ENCODE peak calls at places on chromosomes 3 and 15, in seven cellular contexts. Y, X, H, L, S, N and F are unnamed samples.

GRCh38 chr3:44995142-44995770 is 19.2 kb downstream of the EXOSC7 start:
- DNase-seq in Y (peak), X (peak), H (no peak), L (no peak), S (no peak), N (peak), F (no peak)

GRCh38 chr15:77907824-77908751 is 169.4 kb downstream of the TBC1D2B start:
- DNase-seq in Y (no peak), X (peak), H (no peak), L (no peak), S (no peak), N (peak), F (peak)

GRCh38 chr3:188439080-188439479 is 285.1 kb downstream of the LPP start:
- DNase-seq in Y (no peak), X (no peak), H (no peak), L (no peak), S (no peak), N (no peak), F (no peak)

GRCh38 chr15:77039817-77040216 is 31.1 kb downstream of the TSPAN3 start:
- DNase-seq in Y (no peak), X (no peak), H (no peak), L (no peak), S (no peak), N (no peak), F (no peak)

GRCh38 chr15:78211189-78211921 is 23.0 kb downstream of the ACSBG1 start:
- DNase-seq in Y (no peak), X (no peak), H (no peak), L (no peak), S (no peak), N (no peak), F (no peak)

GRCh38 chr3:126447456-126448106 is 28.1 kb downstream of the ZXDC start:
- DNase-seq in Y (no peak), X (no peak), H (no peak), L (no peak), S (no peak), N (peak), F (no peak)

GRCh38 chr15:74202461-74203401 is at the start of gene STRA6:
- DNase-seq in Y (no peak), X (peak), H (peak), L (no peak), S (peak), N (no peak), F (no peak)

GRCh38 chr15:58742424-58743160 is 6.9 kb downstream of the ADAM10 start:
- DNase-seq in Y (no peak), X (no peak), H (no peak), L (no peak), S (no peak), N (peak), F (no peak)

GRCh38 chr3:50269977-50270413 is 1.0 kb downstream of the SEMA3B start:
- DNase-seq in Y (no peak), X (no peak), H (no peak), L (no peak), S (peak), N (peak), F (no peak)

GRCh38 chr3:157045238-157045860 is 114.6 kb downstream of the CCNL1 start:
- DNase-seq in Y (peak), X (no peak), H (no peak), L (no peak), S (no peak), N (no peak), F (no peak)

GRCh38 chr3:53775834-53776251 is 70.4 kb downstream of the CHDH start:
- DNase-seq in Y (no peak), X (no peak), H (no peak), L (no peak), S (peak), N (no peak), F (no peak)

GRCh38 chr3:32309653-32310242 is 71.3 kb downstream of the CMTM8 start:
- DNase-seq in Y (no peak), X (no peak), H (no peak), L (no peak), S (no peak), N (no peak), F (no peak)

GRCh38 chr3:106088899-106089298 is 220.1 kb upstream of the CBLB start:
- DNase-seq in Y (no peak), X (no peak), H (no peak), L (no peak), S (no peak), N (no peak), F (no peak)

GRCh38 chr3:185645596-185646381 is 59.7 kb downstream of the SENP2 start:
- DNase-seq in Y (no peak), X (peak), H (no peak), L (no peak), S (no peak), N (no peak), F (peak)

GRCh38 chr3:107421170-107421792 is 44.0 kb downstream of the CCDC54 start:
- DNase-seq in Y (no peak), X (no peak), H (no peak), L (peak), S (peak), N (peak), F (no peak)

GRCh38 chr3:135736740-135737139 is 228.8 kb upstream of the PPP2R3A start:
- DNase-seq in Y (no peak), X (peak), H (no peak), L (no peak), S (peak), N (peak), F (no peak)

GRCh38 chr15:74377831-74378766 is 10.7 kb upstream of the CYP11A1 start:
- DNase-seq in Y (no peak), X (no peak), H (no peak), L (no peak), S (no peak), N (no peak), F (peak)

GRCh38 chr3:160055659-160056058 is 67.0 kb downstream of the IL12A start:
- DNase-seq in Y (no peak), X (no peak), H (no peak), L (no peak), S (no peak), N (no peak), F (no peak)

GRCh38 chr15:78067328-78068241 is 9.9 kb downstream of the TBC1D2B start:
- DNase-seq in Y (no peak), X (peak), H (no peak), L (no peak), S (no peak), N (no peak), F (no peak)

GRCh38 chr15:83940136-83940535 is 286.2 kb downstream of the ADAMTSL3 start:
- DNase-seq in Y (no peak), X (no peak), H (no peak), L (no peak), S (no peak), N (no peak), F (no peak)

GRCh38 chr3:129277829-129278271 is 820 bp upstream of the HMCES start:
- DNase-seq in Y (no peak), X (peak), H (no peak), L (no peak), S (no peak), N (peak), F (peak)

GRCh38 chr15:73809728-73810501 is 56.8 kb upstream of the INSYN1 start:
- DNase-seq in Y (no peak), X (peak), H (no peak), L (no peak), S (peak), N (no peak), F (no peak)

GRCh38 chr15:62582580-62582979 is 417.5 kb upstream of the C2CD4B start:
- DNase-seq in Y (no peak), X (no peak), H (no peak), L (no peak), S (no peak), N (no peak), F (no peak)

GRCh38 chr15:84911879-84912660 is 27.6 kb downstream of the SLC28A1 start:
- DNase-seq in Y (peak), X (peak), H (no peak), L (no peak), S (peak), N (peak), F (no peak)

GRCh38 chr15:31434418-31435255 is 108.0 kb downstream of the KLF13 start:
- DNase-seq in Y (peak), X (no peak), H (no peak), L (no peak), S (peak), N (peak), F (no peak)

GRCh38 chr3:42264399-42265058 is 1.5 kb downstream of the CCK start:
- DNase-seq in Y (no peak), X (no peak), H (no peak), L (no peak), S (no peak), N (peak), F (no peak)

GRCh38 chr15:61749169-61749568 is 311.1 kb downstream of the VPS13C start:
- DNase-seq in Y (no peak), X (no peak), H (no peak), L (no peak), S (peak), N (no peak), F (no peak)

GRCh38 chr3:25903371-25903770 is 113.5 kb downstream of the OXSM start:
- DNase-seq in Y (no peak), X (no peak), H (no peak), L (no peak), S (no peak), N (no peak), F (peak)

GRCh38 chr3:133506215-133506901 is 67.1 kb upstream of the CDV3 start:
- DNase-seq in Y (no peak), X (no peak), H (no peak), L (no peak), S (no peak), N (no peak), F (no peak)

GRCh38 chr3:194485876-194486539 is 794 bp downstream of the ATP13A3 start:
- DNase-seq in Y (peak), X (peak), H (peak), L (no peak), S (no peak), N (peak), F (no peak)

GRCh38 chr15:52290800-52291199 is 4.8 kb downstream of the MYO5C start:
- DNase-seq in Y (no peak), X (no peak), H (no peak), L (no peak), S (no peak), N (no peak), F (no peak)

GRCh38 chr15:52290329-52290728 is 5.3 kb downstream of the MYO5C start:
- DNase-seq in Y (no peak), X (no peak), H (no peak), L (no peak), S (no peak), N (no peak), F (no peak)

GRCh38 chr15:52291204-52291603 is 4.4 kb downstream of the MYO5C start:
- DNase-seq in Y (no peak), X (no peak), H (no peak), L (no peak), S (no peak), N (no peak), F (no peak)

GRCh38 chr15:52294881-52295420 is 653 bp downstream of the MYO5C start:
- DNase-seq in Y (no peak), X (no peak), H (no peak), L (no peak), S (no peak), N (no peak), F (no peak)

DNA sequence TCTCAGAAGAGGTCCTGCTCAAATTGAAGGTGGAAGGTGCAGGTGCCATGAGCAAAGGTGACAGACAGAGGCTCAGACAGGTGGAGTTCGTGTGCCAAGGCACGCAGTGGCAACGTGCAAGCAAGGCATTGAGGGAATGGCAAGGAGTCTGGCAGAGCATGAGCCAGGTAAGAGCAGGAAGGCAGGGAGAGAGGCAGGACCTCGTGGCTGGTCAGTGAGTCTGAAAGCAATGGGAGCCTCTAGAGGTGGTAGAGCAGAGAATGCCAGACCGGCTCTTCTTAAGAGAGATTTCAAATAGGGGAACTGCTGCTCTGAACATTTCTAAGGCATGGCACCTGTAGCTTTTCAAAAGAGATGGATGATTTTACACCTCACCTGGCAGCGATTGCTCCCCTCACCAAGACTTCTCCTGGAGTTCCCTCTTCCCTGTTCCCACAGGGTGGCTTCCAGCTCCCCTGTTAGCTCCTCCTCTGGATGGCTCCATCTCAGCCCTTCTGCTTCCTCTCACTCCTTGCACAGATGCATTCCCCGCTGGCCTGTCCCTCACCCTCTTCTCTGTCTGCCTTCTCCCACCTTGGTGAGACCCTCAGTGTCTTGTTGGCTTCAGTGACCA is 2.7 kb downstream of the MYO5C start:
- DNase-seq in Y (no peak), X (no peak), H (no peak), L (no peak), S (no peak), N (no peak), F (no peak)
- TF ChIP-seq CTCF in Y (no peak), X (no peak), H (no peak), L (no peak), S (no peak), N (no peak), F (no peak)

GRCh38 chr3:54870423-54870822 is 57.4 kb downstream of the LRTM1 start:
- DNase-seq in Y (peak), X (no peak), H (no peak), L (no peak), S (peak), N (peak), F (no peak)
- TF ChIP-seq CTCF in Y (peak), X (peak), H (peak), L (peak), S (peak), N (peak), F (peak)

GRCh38 chr3:52380023-52380422 is 63.9 kb downstream of the DNAH1 start:
- DNase-seq in Y (no peak), X (no peak), H (no peak), L (no peak), S (no peak), N (no peak), F (no peak)

GRCh38 chr3:52373676-52374075 is 57.6 kb downstream of the DNAH1 start:
- DNase-seq in Y (no peak), X (no peak), H (no peak), L (no peak), S (no peak), N (peak), F (no peak)

GRCh38 chr3:52379610-52380009 is 63.5 kb downstream of the DNAH1 start:
- DNase-seq in Y (no peak), X (no peak), H (no peak), L (no peak), S (no peak), N (no peak), F (no peak)

GRCh38 chr3:52372822-52373504 is 56.8 kb downstream of the DNAH1 start:
- DNase-seq in Y (no peak), X (no peak), H (no peak), L (no peak), S (no peak), N (no peak), F (peak)

DNA sequence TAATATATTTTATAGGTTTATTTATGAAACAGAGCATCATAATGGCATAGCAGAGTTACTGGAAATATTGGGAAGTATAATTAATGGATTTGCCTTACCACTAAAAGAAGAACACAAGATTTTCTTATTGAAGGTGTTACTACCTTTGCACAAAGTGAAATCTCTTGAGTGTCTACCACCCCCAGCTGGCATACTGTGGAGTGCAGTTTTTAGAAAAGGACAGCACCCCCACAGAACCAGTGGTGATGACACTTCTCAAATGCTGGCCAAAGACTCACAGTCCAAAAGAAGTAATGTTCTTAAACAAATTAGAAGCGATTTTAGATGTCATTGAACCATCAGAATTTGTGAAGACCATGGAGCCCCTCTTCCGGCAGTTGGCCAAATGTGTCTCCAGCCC is 58.1 kb downstream of the DNAH1 start:
- DNase-seq in Y (no peak), X (no peak), H (no peak), L (no peak), S (no peak), N (no peak), F (no peak)
- TF ChIP-seq CTCF in Y (no peak), X (no peak), H (no peak), L (no peak), S (no peak), N (no peak), F (no peak)

DNA sequence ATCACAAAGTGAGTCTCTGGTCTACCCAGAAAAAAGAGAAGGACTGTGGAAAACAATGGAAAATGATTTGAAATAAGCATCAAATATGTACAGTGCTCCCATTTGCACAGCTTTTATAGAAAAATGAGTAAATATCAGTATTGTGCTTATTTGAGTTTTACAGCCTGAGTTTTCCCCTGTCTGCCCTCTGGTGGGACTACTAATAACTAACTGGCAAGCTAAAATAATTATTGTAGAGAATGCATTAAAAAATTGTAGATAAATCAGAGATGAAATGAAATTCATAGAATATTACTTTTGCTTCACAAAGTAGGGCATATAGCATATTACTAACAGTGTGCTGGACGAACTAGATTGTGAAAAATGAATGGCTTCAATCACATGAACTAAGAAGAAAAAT is 287.1 kb downstream of the NAALADL2 start:
- DNase-seq in Y (no peak), X (no peak), H (no peak), L (no peak), S (no peak), N (peak), F (no peak)
- TF ChIP-seq CTCF in Y (no peak), X (peak), H (peak), L (peak), S (no peak), N (peak), F (no peak)

DNA sequence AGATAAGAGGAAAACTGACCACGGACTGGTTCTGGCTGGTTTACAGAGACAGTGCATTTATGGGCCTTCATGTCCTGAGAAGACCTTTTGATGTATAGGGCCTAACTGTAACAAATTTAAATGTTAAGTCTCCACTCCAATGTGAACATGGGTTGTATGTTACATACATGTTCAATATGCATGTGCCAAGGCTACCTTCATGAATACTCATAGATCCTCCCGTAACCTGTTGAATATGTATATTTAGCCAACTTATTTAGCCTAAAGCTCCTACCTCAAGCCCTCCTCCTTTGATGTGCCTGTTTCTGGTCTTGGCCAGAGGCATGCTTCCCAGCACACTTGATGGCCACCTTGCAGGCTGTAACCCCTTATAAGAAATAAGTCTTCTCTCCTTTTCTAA is at the start of gene OR5H2:
- DNase-seq in Y (no peak), X (no peak), H (no peak), L (no peak), S (no peak), N (no peak), F (no peak)
- TF ChIP-seq CTCF in Y (no peak), X (no peak), H (no peak), L (no peak), S (no peak), N (no peak), F (no peak)

DNA sequence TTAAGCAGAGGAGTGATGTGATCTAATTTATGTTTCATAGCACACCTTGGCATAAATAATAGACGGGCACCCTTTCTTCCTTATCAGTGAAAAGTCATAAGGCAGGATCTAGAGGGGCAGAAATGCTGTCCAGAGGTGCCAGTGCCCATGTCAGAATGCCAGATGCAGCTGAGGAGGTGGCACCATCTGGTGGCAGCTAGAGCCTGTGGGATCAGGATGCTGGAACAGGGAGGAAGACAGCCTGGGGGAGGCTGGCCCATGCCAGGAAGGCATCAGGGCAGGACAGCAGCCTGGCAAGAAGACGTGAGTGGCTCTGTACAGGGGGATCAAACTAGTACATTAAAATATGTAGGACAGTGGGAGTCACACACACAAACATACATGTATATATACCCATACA is 16.5 kb downstream of the MYH15 start:
- DNase-seq in Y (no peak), X (peak), H (no peak), L (no peak), S (no peak), N (no peak), F (no peak)
- TF ChIP-seq CTCF in Y (no peak), X (peak), H (peak), L (peak), S (peak), N (peak), F (no peak)

GRCh38 chr3:28915711-28916481 is 365.0 kb upstream of the RBMS3 start:
- DNase-seq in Y (no peak), X (peak), H (no peak), L (no peak), S (peak), N (peak), F (peak)
- TF ChIP-seq CTCF in Y (no peak), X (peak), H (peak), L (no peak), S (peak), N (peak), F (no peak)

GRCh38 chr3:142211034-142211433 is 14.4 kb downstream of the GK5 start:
- DNase-seq in Y (no peak), X (peak), H (no peak), L (no peak), S (no peak), N (no peak), F (peak)
- TF ChIP-seq CTCF in Y (no peak), X (peak), H (peak), L (peak), S (no peak), N (peak), F (no peak)

GRCh38 chr3:184282941-184283340 is 7.1 kb downstream of the ECE2 start:
- DNase-seq in Y (no peak), X (no peak), H (no peak), L (no peak), S (no peak), N (no peak), F (no peak)

GRCh38 chr3:184283681-184284080 is 7.9 kb downstream of the ECE2 start:
- DNase-seq in Y (no peak), X (no peak), H (no peak), L (no peak), S (no peak), N (no peak), F (no peak)

GRCh38 chr3:184289426-184289938 is 9.6 kb upstream of the PSMD2 start:
- DNase-seq in Y (no peak), X (peak), H (peak), L (peak), S (peak), N (peak), F (peak)

GRCh38 chr3:184290331-184290730 is 8.7 kb upstream of the PSMD2 start:
- DNase-seq in Y (no peak), X (no peak), H (no peak), L (no peak), S (no peak), N (no peak), F (no peak)

GRCh38 chr3:184284696-184285095 is 8.9 kb downstream of the ECE2 start:
- DNase-seq in Y (no peak), X (peak), H (no peak), L (no peak), S (peak), N (peak), F (peak)
- TF ChIP-seq CTCF in Y (no peak), X (peak), H (peak), L (peak), S (peak), N (peak), F (no peak)